ENCODE peak calls at places on chromosome 7, in six cellular contexts. X, P, A, V, L and U are unnamed samples.
A peak's percentile ranks its signal among the peaks of the same experiment; 100 is the strongest.

GRCh38 chr7:155190608-155191536 is 106.8 kb upstream of the INSIG1 start:
- DNase-seq in A (peak; percentile 19), V (peak; percentile 17), P (peak; percentile 68), X (peak; percentile 73), L (no peak), U (peak; percentile 44)

GRCh38 chr7:152354061-152354460 is 81.7 kb downstream of the KMT2C start:
- DNase-seq in L (no peak), V (peak; percentile 75), A (peak; percentile 52), X (no peak), P (no peak), U (no peak)

GRCh38 chr7:2222516-2222915 is 10.2 kb downstream of the MAD1L1 start:
- DNase-seq in X (no peak), A (no peak), V (no peak), L (no peak), P (no peak), U (no peak)

GRCh38 chr7:20447021-20447420 is 116.3 kb downstream of the ITGB8 start:
- DNase-seq in V (no peak), A (no peak), L (no peak), X (no peak), P (no peak), U (no peak)

GRCh38 chr7:5082806-5083205 is 37.1 kb downstream of the RBAK start:
- DNase-seq in V (no peak), L (no peak), P (no peak), A (no peak), X (no peak), U (no peak)

GRCh38 chr7:104650991-104651680 is 322.7 kb downstream of the LHFPL3 start:
- DNase-seq in V (no peak), X (no peak), P (no peak), A (no peak), L (no peak), U (no peak)

GRCh38 chr7:85695041-85695990 is 508.5 kb upstream of the SEMA3D start:
- DNase-seq in V (peak; percentile 56), L (no peak), X (no peak), P (no peak), A (peak; percentile 27), U (no peak)

GRCh38 chr7:129240119-129240815 is 15.4 kb downstream of the AHCYL2 start:
- DNase-seq in A (no peak), V (no peak), L (no peak), X (no peak), P (no peak), U (no peak)

GRCh38 chr7:156442503-156442902 is 198.1 kb upstream of the RNF32 start:
- DNase-seq in A (no peak), V (no peak), X (no peak), L (no peak), P (no peak), U (no peak)

GRCh38 chr7:44787041-44787440 is 9.4 kb upstream of the PPIA start:
- DNase-seq in V (no peak), L (no peak), P (no peak), A (no peak), X (no peak), U (no peak)

GRCh38 chr7:26667514-26668133 is 196.8 kb downstream of the SKAP2 start:
- DNase-seq in V (peak; percentile 87), A (peak; percentile 87), X (peak; percentile 79), L (peak; percentile 51), P (peak; percentile 89), U (peak; percentile 47)

GRCh38 chr7:111262293-111263116 is 171.6 kb downstream of the LRRN3 start:
- DNase-seq in X (no peak), V (no peak), A (no peak), P (no peak), L (no peak), U (no peak)

GRCh38 chr7:131285558-131285957 is 42.1 kb upstream of the MKLN1 start:
- DNase-seq in L (no peak), V (no peak), X (no peak), P (no peak), A (peak; percentile 100), U (no peak)

GRCh38 chr7:127822822-127823508 is 171.0 kb downstream of the SND1 start:
- DNase-seq in L (no peak), A (no peak), V (no peak), X (no peak), P (no peak), U (no peak)

GRCh38 chr7:135194494-135195095 is 16.7 kb downstream of the WDR91 start:
- DNase-seq in L (no peak), V (no peak), X (no peak), P (no peak), A (no peak), U (no peak)

GRCh38 chr7:77404635-77405034 is 11.5 kb downstream of the GSAP start:
- DNase-seq in A (no peak), V (no peak), P (no peak), L (no peak), X (no peak), U (no peak)

GRCh38 chr7:26365077-26365896 is 73.6 kb downstream of the SNX10 start:
- DNase-seq in A (peak; percentile 86), P (no peak), X (peak; percentile 57), L (peak; percentile 49), V (peak; percentile 74), U (peak; percentile 46)

GRCh38 chr7:158053516-158053915 is 534.1 kb downstream of the PTPRN2 start:
- DNase-seq in V (no peak), P (no peak), L (no peak), X (no peak), A (no peak), U (no peak)

GRCh38 chr7:148699772-148700629 is 1.3 kb downstream of the CUL1 start:
- DNase-seq in P (no peak), X (no peak), A (peak; percentile 65), L (no peak), V (peak; percentile 36), U (no peak)

GRCh38 chr7:1121886-1122831 is 34.2 kb downstream of the GPER1 start:
- DNase-seq in P (no peak), V (no peak), A (no peak), X (no peak), L (no peak), U (no peak)

GRCh38 chr7:22931011-22931410 is 82.9 kb downstream of the HYCC1 start:
- DNase-seq in L (no peak), X (no peak), V (no peak), P (no peak), A (no peak), U (no peak)

GRCh38 chr7:71547426-71547825 is 415.5 kb downstream of the GALNT17 start:
- DNase-seq in L (no peak), P (no peak), A (no peak), V (no peak), X (no peak), U (no peak)

GRCh38 chr7:116138202-116138801 is 72.0 kb upstream of the TES start:
- DNase-seq in V (peak; percentile 82), L (peak; percentile 12), A (peak; percentile 83), P (no peak), X (no peak), U (peak; percentile 16)

GRCh38 chr7:126803060-126803665 is 449.6 kb downstream of the GRM8 start:
- DNase-seq in L (peak; percentile 4), A (peak; percentile 77), X (peak; percentile 48), P (peak; percentile 49), V (peak; percentile 73), U (peak; percentile 9)

GRCh38 chr7:151808296-151809155 is 68.4 kb downstream of the PRKAG2 start:
- DNase-seq in P (no peak), A (no peak), V (no peak), X (peak; percentile 80), L (no peak), U (no peak)

GRCh38 chr7:155489862-155490696 is 32.1 kb downstream of the EN2 start:
- DNase-seq in V (peak; percentile 10), X (no peak), P (peak; percentile 61), L (no peak), A (peak; percentile 13), U (no peak)

GRCh38 chr7:74334026-74334425 is 44.8 kb downstream of the CLIP2 start:
- DNase-seq in A (peak; percentile 15), P (no peak), X (no peak), V (peak; percentile 66), L (no peak), U (no peak)

GRCh38 chr7:66847879-66848810 is 72.9 kb upstream of the TMEM248 start:
- DNase-seq in V (peak; percentile 94), A (peak; percentile 69), X (no peak), L (no peak), P (peak; percentile 55), U (no peak)

GRCh38 chr7:42125321-42125720 is 111.7 kb downstream of the GLI3 start:
- DNase-seq in P (no peak), V (no peak), A (no peak), L (no peak), X (no peak), U (no peak)

GRCh38 chr7:47678641-47679380 is 96.9 kb upstream of the TNS3 start:
- DNase-seq in A (no peak), L (no peak), P (no peak), V (no peak), X (no peak), U (no peak)

GRCh38 chr7:127865466-127865865 is 165.8 kb downstream of the LRRC4 start:
- DNase-seq in A (peak; percentile 50), X (no peak), V (peak; percentile 83), P (no peak), L (no peak), U (no peak)